ENCODE peak calls at places on chromosomes 6 and 20, in seven cellular contexts. G, X, B, Y, R, A and L are unnamed samples.

GRCh38 chr6:89311853-89312531 is 3.1 kb downstream of the GABRR2 start:
- DNase-seq in G (peak), X (peak), B (peak), Y (no peak), R (peak), A (no peak), L (no peak)

GRCh38 chr6:56226946-56227879 is 20.2 kb downstream of the COL21A1 start:
- DNase-seq in G (no peak), X (no peak), B (no peak), Y (peak), R (no peak), A (no peak), L (no peak)

GRCh38 chr20:44703183-44703925 is 11.8 kb upstream of the CCN5 start:
- DNase-seq in G (no peak), X (no peak), B (no peak), Y (no peak), R (no peak), A (no peak), L (no peak)

GRCh38 chr6:6798430-6798829 is 209.9 kb downstream of the LY86 start:
- DNase-seq in G (no peak), X (no peak), B (no peak), Y (no peak), R (no peak), A (no peak), L (no peak)

GRCh38 chr6:455006-455585 is 63.5 kb downstream of the IRF4 start:
- DNase-seq in G (no peak), X (no peak), B (no peak), Y (peak), R (no peak), A (no peak), L (no peak)

GRCh38 chr6:134517145-134517658 is 199.3 kb upstream of the SGK1 start:
- DNase-seq in G (peak), X (peak), B (no peak), Y (peak), R (peak), A (no peak), L (peak)

GRCh38 chr6:390914-391558 is 516 bp upstream of the IRF4 start:
- DNase-seq in G (no peak), X (no peak), B (no peak), Y (no peak), R (no peak), A (no peak), L (no peak)

GRCh38 chr6:89145461-89145961 is 344 bp upstream of the PM20D2 start:
- DNase-seq in G (peak), X (no peak), B (no peak), Y (peak), R (no peak), A (no peak), L (peak)

GRCh38 chr6:33279257-33279695 is 2.4 kb downstream of the B3GALT4 start:
- DNase-seq in G (no peak), X (no peak), B (no peak), Y (no peak), R (no peak), A (no peak), L (no peak)

GRCh38 chr6:136920858-136921520 is 1.1 kb upstream of the SLC35D3 start:
- DNase-seq in G (no peak), X (no peak), B (peak), Y (no peak), R (no peak), A (peak), L (no peak)

GRCh38 chr6:37784585-37784967 is 35.0 kb upstream of the ZFAND3 start:
- DNase-seq in G (peak), X (no peak), B (no peak), Y (no peak), R (no peak), A (peak), L (no peak)

GRCh38 chr6:38261626-38262025 is 378.1 kb downstream of the BTBD9 start:
- DNase-seq in G (no peak), X (no peak), B (no peak), Y (no peak), R (no peak), A (peak), L (no peak)

GRCh38 chr20:63490416-63490815 is 8.5 kb downstream of the EEF1A2 start:
- DNase-seq in G (no peak), X (no peak), B (no peak), Y (no peak), R (peak), A (no peak), L (no peak)

GRCh38 chr6:16723833-16724232 is 37.4 kb downstream of the ATXN1 start:
- DNase-seq in G (no peak), X (no peak), B (no peak), Y (peak), R (no peak), A (no peak), L (no peak)

GRCh38 chr20:10922941-10923340 is 249.1 kb upstream of the JAG1 start:
- DNase-seq in G (no peak), X (no peak), B (no peak), Y (peak), R (no peak), A (no peak), L (no peak)

GRCh38 chr6:143941852-143942627 is 66.0 kb downstream of the PLAGL1 start:
- DNase-seq in G (peak), X (no peak), B (peak), Y (peak), R (peak), A (peak), L (no peak)

GRCh38 chr20:8424010-8424409 is 291.9 kb downstream of the PLCB1 start:
- DNase-seq in G (no peak), X (no peak), B (no peak), Y (peak), R (no peak), A (no peak), L (no peak)

GRCh38 chr6:95877480-95877879 is 138.3 kb upstream of the FUT9 start:
- DNase-seq in G (no peak), X (no peak), B (no peak), Y (no peak), R (no peak), A (no peak), L (no peak)

GRCh38 chr6:15429146-15430110 is 183.6 kb downstream of the JARID2 start:
- DNase-seq in G (no peak), X (no peak), B (no peak), Y (peak), R (no peak), A (no peak), L (no peak)

GRCh38 chr20:32468313-32468640 is 110.1 kb downstream of the ASXL1 start:
- DNase-seq in G (no peak), X (no peak), B (no peak), Y (no peak), R (peak), A (no peak), L (no peak)

GRCh38 chr20:38434310-38434741 is 802 bp downstream of the SNHG17 start:
- DNase-seq in G (no peak), X (no peak), B (peak), Y (no peak), R (no peak), A (no peak), L (no peak)

GRCh38 chr20:36575066-36575743 is 1.8 kb downstream of the TGIF2 start:
- DNase-seq in G (peak), X (peak), B (peak), Y (peak), R (peak), A (peak), L (peak)

GRCh38 chr6:163814494-163815364 is 400.2 kb downstream of the QKI start:
- DNase-seq in G (no peak), X (no peak), B (peak), Y (peak), R (no peak), A (no peak), L (no peak)

GRCh38 chr20:35870541-35871307 is 83.6 kb downstream of the SCAND1 start:
- DNase-seq in G (no peak), X (no peak), B (no peak), Y (no peak), R (no peak), A (no peak), L (no peak)

GRCh38 chr20:58556961-58557360 is 41.8 kb upstream of the APCDD1L start:
- DNase-seq in G (no peak), X (no peak), B (no peak), Y (no peak), R (no peak), A (no peak), L (no peak)

GRCh38 chr6:37812835-37813234 is 6.7 kb upstream of the ZFAND3 start:
- DNase-seq in G (no peak), X (no peak), B (no peak), Y (no peak), R (no peak), A (no peak), L (no peak)

GRCh38 chr6:11231564-11232176 is 798 bp downstream of the NEDD9 start:
- DNase-seq in G (no peak), X (no peak), B (no peak), Y (peak), R (no peak), A (no peak), L (no peak)

GRCh38 chr6:111406200-111406711 is 76.8 kb downstream of the REV3L start:
- DNase-seq in G (no peak), X (no peak), B (peak), Y (no peak), R (no peak), A (no peak), L (no peak)

GRCh38 chr20:34951652-34952051 is 4.0 kb downstream of the GSS start:
- DNase-seq in G (no peak), X (no peak), B (no peak), Y (no peak), R (peak), A (peak), L (no peak)